ENCODE peak calls at places on chromosome 10, in eight cellular contexts. N is PC-3, L is A172, X is H1, H is omental fat pad, I is body of pancreas, A is astrocyte, C is NCI-H1092 treated with DMSO at 0.1 percent for 48 hours. U is an unnamed sample.

GRCh38 chr10:21202766-21203457 is 305.8 kb upstream of the NEBL start:
- DNase-seq in N (no peak), L (no peak), X (no peak), H (no peak), I (no peak), A (no peak), C (no peak), U (no peak)

GRCh38 chr10:98642281-98642680 is 195.5 kb upstream of the HPS1 start:
- DNase-seq in N (no peak), L (no peak), X (no peak), H (no peak), I (no peak), A (peak), C (no peak), U (no peak)

GRCh38 chr10:102413806-102414561 is 4.6 kb downstream of the PSD start:
- DNase-seq in N (no peak), L (no peak), X (no peak), H (no peak), I (no peak), A (no peak), C (no peak), U (no peak)

GRCh38 chr10:4686644-4686996 is 139.4 kb upstream of the AKR1E2 start:
- DNase-seq in N (peak), L (peak), X (no peak), H (no peak), I (peak), A (peak), C (no peak), U (no peak)

GRCh38 chr10:97849491-97850402 is at the start of gene GOLGA7B:
- DNase-seq in N (peak), L (no peak), X (no peak), H (no peak), I (peak), A (no peak), C (peak), U (no peak)

GRCh38 chr10:75410135-75410787 is 8.7 kb upstream of the ZNF503 start:
- DNase-seq in N (no peak), L (no peak), X (no peak), H (no peak), I (no peak), A (no peak), C (no peak), U (peak)

GRCh38 chr10:79482721-79483120 is 29.6 kb upstream of the EIF5AL1 start:
- DNase-seq in N (no peak), L (no peak), X (no peak), H (no peak), I (no peak), A (no peak), C (no peak), U (no peak)

GRCh38 chr10:33005322-33006282 is 47.6 kb upstream of the ITGB1 start:
- DNase-seq in N (peak), L (peak), X (peak), H (peak), I (peak), A (peak), C (peak), U (peak)

GRCh38 chr10:72084094-72084459 is 4.3 kb downstream of the SPOCK2 start:
- DNase-seq in N (no peak), L (no peak), X (no peak), H (peak), I (no peak), A (no peak), C (no peak), U (no peak)

U was measured in prostate gland.